ENCODE peak calls at places on chromosome X, in nine cellular contexts. J is astrocyte of the cerebellum, V is pancreas, W is aorta, A is right atrium auricular region, Z is fibroblast of lung, E is H7, Q is left ventricle myocardium inferior, M is adipocyte. O is an unnamed sample.

GRCh38 chrX:28847423-28847822 is 260.2 kb downstream of the IL1RAPL1 start:
- DNase-seq in V (no peak), A (no peak), Q (peak), E (peak), J (no peak), M (peak), Z (peak), W (no peak), O (peak)

GRCh38 chrX:70042399-70043371 is 7.1 kb downstream of the AWAT2 start:
- DNase-seq in E (no peak), Q (no peak), V (no peak), J (no peak), M (no peak), A (no peak), W (no peak), Z (no peak), O (no peak)

GRCh38 chrX:105634180-105634579 is 188.2 kb upstream of the NRK start:
- DNase-seq in J (no peak), Q (no peak), Z (no peak), E (no peak), M (no peak), V (no peak), A (no peak), W (no peak), O (no peak)

GRCh38 chrX:114615765-114616164 is 31.9 kb downstream of the HTR2C start:
- DNase-seq in A (no peak), E (no peak), M (peak), Q (no peak), Z (peak), W (no peak), V (no peak), J (no peak), O (no peak)

GRCh38 chrX:72394518-72395163 is 88.9 kb upstream of the CITED1 start:
- DNase-seq in J (peak), V (no peak), Z (peak), E (no peak), A (no peak), Q (peak), W (no peak), M (peak), O (peak)

GRCh38 chrX:71652405-71652804 is 14.9 kb upstream of the LOC101059915 start:
- DNase-seq in J (peak), Z (peak), Q (no peak), W (no peak), M (peak), A (no peak), V (peak), E (peak), O (no peak)

GRCh38 chrX:123481908-123482873 is 250.7 kb downstream of the THOC2 start:
- DNase-seq in W (no peak), J (no peak), A (no peak), M (peak), Z (peak), E (peak), V (no peak), Q (no peak), O (peak)

GRCh38 chrX:19514791-19515614 is at the start of gene MAP3K15:
- DNase-seq in Z (peak), W (no peak), V (peak), E (peak), Q (peak), A (no peak), J (no peak), M (peak), O (no peak)

GRCh38 chrX:69158166-69159040 is 6.8 kb downstream of the PJA1 start:
- DNase-seq in J (peak), V (peak), Q (peak), E (peak), M (peak), Z (peak), A (peak), W (no peak), O (no peak)

GRCh38 chrX:49129427-49129826 is 5.9 kb upstream of the GPKOW start:
- DNase-seq in Q (no peak), W (peak), J (no peak), A (no peak), M (no peak), E (no peak), V (no peak), Z (no peak), O (no peak)

GRCh38 chrX:108396188-108396885 is 41.9 kb downstream of the COL4A6 start:
- DNase-seq in M (no peak), J (no peak), E (peak), W (no peak), Q (no peak), Z (peak), A (no peak), V (no peak), O (no peak)

GRCh38 chrX:48558270-48558669 is 16.0 kb upstream of the RBM3 start:
- DNase-seq in A (no peak), W (no peak), V (no peak), M (peak), Z (peak), J (peak), Q (no peak), E (no peak), O (no peak)

GRCh38 chrX:122517781-122518180 is 666.3 kb upstream of the GRIA3 start:
- DNase-seq in Q (no peak), A (no peak), V (no peak), M (no peak), J (no peak), W (no peak), E (no peak), Z (peak), O (no peak)

GRCh38 chrX:95290455-95290854 is 1394.2 kb upstream of the DIAPH2 start:
- DNase-seq in A (no peak), Z (no peak), W (no peak), V (no peak), E (no peak), M (no peak), J (peak), Q (no peak), O (no peak)

GRCh38 chrX:65451663-65452062 is 82.9 kb downstream of the LAS1L start:
- DNase-seq in V (peak), A (no peak), Z (peak), M (peak), E (peak), W (no peak), Q (no peak), J (no peak), O (no peak)

GRCh38 chrX:81874807-81875206 is 672.9 kb downstream of the SH3BGRL start:
- DNase-seq in W (no peak), A (no peak), V (no peak), M (no peak), Q (no peak), Z (no peak), E (no peak), J (no peak), O (no peak)

GRCh38 chrX:17291998-17292658 is 82.9 kb upstream of the NHS start:
- DNase-seq in J (no peak), V (no peak), Q (no peak), A (no peak), Z (peak), E (peak), W (no peak), M (peak), O (no peak)

GRCh38 chrX:1464282-1465131 is 11.8 kb upstream of the ASMTL start:
- DNase-seq in E (no peak), J (no peak), V (no peak), Z (no peak), A (peak), Q (no peak), M (no peak), W (peak), O (no peak)

GRCh38 chrX:12685541-12685940 is 105.7 kb upstream of the PRPS2 start:
- DNase-seq in J (no peak), V (no peak), Z (peak), W (no peak), Q (no peak), M (no peak), A (no peak), E (no peak), O (no peak)

GRCh38 chrX:1440506-1440905 is 12.2 kb downstream of the ASMTL start:
- DNase-seq in Q (no peak), A (no peak), J (no peak), V (no peak), W (peak), M (no peak), E (no peak), Z (no peak), O (no peak)

GRCh38 chrX:30865020-30865419 is 24.0 kb downstream of the TAB3 start:
- DNase-seq in W (no peak), J (no peak), Q (no peak), V (no peak), E (peak), A (no peak), Z (no peak), M (no peak), O (no peak)

GRCh38 chrX:112808651-112809050 is 32.0 kb downstream of the AMOT start:
- DNase-seq in E (no peak), M (no peak), Q (no peak), A (no peak), W (no peak), V (no peak), Z (no peak), J (no peak), O (no peak)

GRCh38 chrX:148956352-148956751 is 455.9 kb downstream of the AFF2 start:
- DNase-seq in W (no peak), Z (no peak), E (no peak), M (no peak), Q (no peak), A (no peak), J (no peak), V (no peak), O (no peak)

DNA sequence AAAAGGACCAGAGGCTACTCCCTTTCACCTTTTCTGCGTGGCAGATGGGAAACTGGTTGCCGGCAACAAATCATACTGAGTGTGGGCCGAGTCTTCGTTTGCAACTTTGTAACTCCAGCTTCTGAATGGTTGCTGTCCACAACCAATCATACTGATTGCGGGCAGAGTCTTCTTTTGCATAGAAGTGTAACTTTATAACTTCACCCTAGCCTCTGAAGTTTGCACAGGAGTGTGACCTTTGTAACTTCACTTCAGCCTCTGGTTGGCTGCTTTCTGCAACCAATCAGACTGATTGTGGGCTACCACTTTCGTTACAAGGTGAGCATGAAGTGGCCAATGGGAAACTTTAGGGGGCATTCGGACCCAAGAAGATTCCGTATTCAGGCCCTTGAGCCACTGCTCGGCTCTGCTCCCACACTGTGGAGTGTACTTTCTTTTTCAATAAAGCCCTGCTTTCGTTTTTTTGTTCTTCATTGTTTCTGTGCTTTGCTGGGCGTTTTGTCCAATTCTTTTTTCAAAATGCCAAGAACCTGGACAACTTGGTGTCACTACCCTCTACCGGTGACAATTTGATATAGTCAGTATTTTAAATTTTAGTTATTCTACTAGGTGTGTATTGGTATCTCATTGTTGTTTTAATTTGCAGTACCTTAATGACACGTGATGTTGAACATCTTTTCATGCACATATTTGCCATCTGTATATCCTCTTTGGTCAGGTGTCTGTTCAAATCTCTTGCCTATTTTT is 9.0 kb upstream of the PAGE5 start:
- DNase-seq in E (no peak), Q (no peak), A (no peak), J (no peak), W (no peak), M (no peak), Z (no peak), V (no peak), O (no peak)
- H3K4me3 ChIP-seq in E (no peak), Q (no peak), A (no peak), J (no peak), W (no peak), M (no peak), Z (no peak), V (no peak), O (no peak)

DNA sequence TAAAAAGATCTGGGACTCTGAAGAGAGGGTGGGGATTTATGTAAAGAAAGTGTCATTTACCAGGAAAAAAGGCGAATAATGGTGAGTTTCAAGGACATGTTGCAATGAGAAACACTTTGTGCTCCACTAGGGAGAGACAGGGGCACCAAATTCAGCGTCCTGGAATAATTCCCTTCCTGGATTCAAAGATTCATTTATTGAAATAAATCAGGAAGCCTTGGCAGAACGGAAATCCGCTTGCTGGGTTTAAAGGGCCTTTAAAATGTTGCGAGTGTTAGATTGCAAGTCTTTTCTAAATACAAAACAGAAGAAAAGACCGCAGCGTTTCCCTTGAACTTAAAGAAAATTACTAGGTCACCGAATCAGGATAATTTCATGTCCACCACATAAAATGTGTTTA is 3.8 kb upstream of the ZIC3 start:
- DNase-seq in Q (no peak), M (no peak), Z (no peak), A (no peak), E (no peak), V (no peak), J (no peak), W (no peak), O (no peak)
- H3K4me3 ChIP-seq in Q (no peak), M (no peak), Z (no peak), A (no peak), E (peak), V (no peak), J (peak), W (no peak), O (no peak)

DNA sequence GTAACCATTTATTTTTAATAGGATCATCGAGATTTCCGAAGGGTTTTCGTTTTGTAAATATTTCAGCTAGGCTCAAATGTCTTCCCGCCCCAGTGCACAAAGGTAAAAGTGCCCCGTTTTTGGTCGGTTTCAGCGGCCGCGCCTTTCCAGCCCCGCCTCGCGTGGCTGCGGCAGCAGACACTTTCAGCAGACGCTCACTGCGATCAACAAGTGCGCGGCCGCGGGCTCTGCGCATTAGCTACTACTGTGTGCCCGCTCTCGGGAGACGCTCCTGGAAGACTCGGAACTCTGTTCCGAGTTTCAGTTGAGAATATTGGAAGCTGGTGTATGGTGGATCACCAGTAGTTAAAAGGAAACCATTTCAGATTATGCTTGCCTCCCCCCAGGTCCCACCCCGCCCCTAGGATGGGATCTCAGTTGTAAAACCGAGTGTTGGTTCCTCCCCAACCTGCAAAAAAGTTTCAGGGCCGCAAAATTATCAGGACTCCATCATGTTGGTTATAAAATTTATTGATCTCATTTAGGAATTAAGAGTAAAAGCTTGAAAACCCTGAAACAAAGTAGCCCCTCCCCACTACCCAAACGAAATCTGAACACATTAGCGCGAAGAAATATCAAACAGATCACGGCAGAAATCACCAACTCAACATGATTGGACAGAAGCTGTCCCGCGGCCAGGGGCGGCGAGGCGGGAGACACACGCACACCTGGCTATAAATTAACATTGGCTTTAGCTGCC is 2.2 kb downstream of the SOX3 start:
- DNase-seq in Q (no peak), J (no peak), W (no peak), Z (no peak), A (no peak), E (peak), V (no peak), M (peak), O (no peak)
- H3K4me3 ChIP-seq in Q (peak), J (peak), W (no peak), Z (no peak), A (no peak), E (peak), V (no peak), M (no peak), O (no peak)

DNA sequence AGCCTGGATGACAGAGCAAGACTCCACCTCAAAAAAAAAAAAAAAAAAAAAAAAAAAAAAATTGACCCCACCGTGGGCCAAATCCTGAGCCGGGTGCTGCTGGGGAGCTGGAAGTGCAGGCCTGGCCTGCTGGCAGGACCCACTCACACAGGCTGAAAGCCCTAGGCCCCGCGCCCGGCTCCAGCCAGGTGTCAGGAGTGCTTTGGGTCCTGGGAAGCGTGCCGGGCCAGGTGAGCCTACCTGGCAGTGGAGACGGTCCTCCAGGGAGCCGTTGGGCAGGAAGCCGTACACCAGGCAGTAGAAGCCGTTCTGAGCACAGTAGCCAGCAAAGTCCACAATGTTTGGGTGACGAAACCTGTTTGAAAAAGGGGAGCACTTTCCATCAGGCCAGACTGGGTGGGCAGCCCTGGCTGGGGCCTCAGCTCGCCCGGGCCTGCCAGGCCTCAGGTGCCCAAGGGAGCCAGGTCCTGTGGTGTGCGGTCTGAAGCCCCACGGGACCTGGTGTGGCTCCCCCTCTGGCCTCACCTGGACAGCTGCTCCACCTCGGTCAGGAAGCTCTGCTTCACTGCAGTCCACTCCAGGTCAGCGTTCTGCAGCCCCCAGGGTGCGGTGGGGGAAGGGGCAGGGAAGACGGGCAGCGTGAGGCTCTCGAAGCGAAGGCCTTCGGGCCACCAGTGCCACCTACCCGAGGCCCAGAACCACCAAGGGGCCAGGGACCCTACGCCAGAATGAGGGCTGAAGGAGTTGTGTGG is 1.8 kb downstream of the IRAK1 start:
- DNase-seq in J (no peak), E (peak), Z (no peak), W (no peak), M (no peak), Q (no peak), A (no peak), V (no peak), O (no peak)
- H3K4me3 ChIP-seq in J (peak), E (no peak), Z (no peak), W (no peak), M (peak), Q (no peak), A (no peak), V (no peak), O (peak)

GRCh38 chrX:121163443-121163842 is 116.0 kb downstream of the GLUD2 start:
- DNase-seq in E (no peak), J (no peak), M (no peak), W (no peak), Q (no peak), A (no peak), V (no peak), Z (no peak), O (no peak)

GRCh38 chrX:121165930-121166359 is 118.5 kb downstream of the GLUD2 start:
- DNase-seq in Q (no peak), Z (no peak), V (no peak), M (no peak), A (no peak), E (no peak), W (no peak), J (no peak), O (no peak)

GRCh38 chrX:121160987-121161386 is 113.6 kb downstream of the GLUD2 start:
- DNase-seq in W (no peak), Z (peak), V (no peak), J (no peak), Q (no peak), E (no peak), M (peak), A (no peak), O (peak)

GRCh38 chrX:121161501-121161933 is 114.1 kb downstream of the GLUD2 start:
- DNase-seq in Q (no peak), Z (no peak), E (no peak), M (no peak), V (no peak), W (no peak), A (no peak), J (no peak), O (no peak)
- H3K4me3 ChIP-seq in Q (no peak), Z (no peak), E (no peak), M (no peak), V (no peak), W (no peak), A (no peak), J (no peak), O (no peak)

GRCh38 chrX:13690836-13691235 is 1.9 kb downstream of the RAB9A start:
- DNase-seq in V (no peak), M (peak), Z (no peak), Q (no peak), A (no peak), W (no peak), E (no peak), J (no peak), O (no peak)

GRCh38 chrX:13687203-13687602 is 1.7 kb upstream of the RAB9A start:
- DNase-seq in V (no peak), E (no peak), Z (no peak), W (no peak), M (no peak), A (no peak), Q (no peak), J (no peak), O (no peak)

GRCh38 chrX:13688772-13689518 is at the start of gene RAB9A:
- DNase-seq in A (peak), Q (peak), W (peak), E (peak), Z (peak), M (peak), V (peak), J (peak), O (peak)

GRCh38 chrX:13689519-13690211 is 737 bp downstream of the RAB9A start:
- DNase-seq in W (no peak), E (peak), Q (no peak), V (no peak), A (no peak), J (no peak), Z (peak), M (peak), O (no peak)

DNA sequence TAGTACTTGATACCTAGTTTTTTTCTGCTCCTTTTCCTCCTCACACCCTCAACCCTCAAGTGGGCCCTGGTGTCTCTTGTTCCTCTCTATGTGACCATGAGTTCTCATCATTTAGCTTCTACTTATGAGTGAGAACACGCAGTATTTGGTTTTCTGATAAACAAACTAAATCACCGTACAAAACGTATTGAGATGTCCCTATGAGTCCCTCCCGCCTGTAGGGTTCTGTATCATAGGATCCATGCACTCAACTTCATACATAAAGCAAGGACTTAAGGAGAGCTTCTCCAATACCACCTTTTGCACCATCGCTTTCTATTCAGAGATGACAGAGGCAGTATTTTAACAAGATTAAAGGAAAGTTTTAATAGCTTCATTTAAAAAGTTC is 550 bp upstream of the RAB9A start:
- DNase-seq in Q (no peak), W (no peak), J (no peak), V (no peak), M (no peak), E (no peak), Z (no peak), A (no peak), O (no peak)
- H3K4me3 ChIP-seq in Q (peak), W (peak), J (peak), V (peak), M (peak), E (peak), Z (peak), A (peak), O (peak)

O was measured in skeletal muscle cell.